ENCODE peak calls at places on chromosomes 12 and 14, in eight cellular contexts. N, A, R, O, P, Y, V and G are unnamed samples.
A peak's percentile ranks its signal among the peaks of the same experiment; 100 is the strongest.

GRCh38 chr12:10235761-10236631 is 23.3 kb downstream of the GABARAPL1 start:
- DNase-seq in N (peak; percentile 29), A (no peak), R (peak; percentile 12), O (peak; percentile 32), P (peak; percentile 41), Y (peak; percentile 33), V (peak; percentile 43), G (peak; percentile 13)

GRCh38 chr12:93786669-93787397 is 109.7 kb downstream of the CRADD start:
- DNase-seq in N (peak; percentile 38), A (no peak), R (no peak), O (no peak), P (no peak), Y (no peak), V (peak; percentile 24), G (no peak)

GRCh38 chr12:69523433-69524330 is 53.5 kb downstream of the FRS2 start:
- DNase-seq in N (no peak), A (no peak), R (no peak), O (no peak), P (no peak), Y (no peak), V (no peak), G (no peak)

GRCh38 chr12:34399631-34400422 is 377.5 kb downstream of the ALG10 start:
- DNase-seq in N (no peak), A (no peak), R (no peak), O (no peak), P (no peak), Y (no peak), V (no peak), G (no peak)

GRCh38 chr14:94051115-94051514 is 25.0 kb downstream of the OTUB2 start:
- DNase-seq in N (no peak), A (peak; percentile 69), R (no peak), O (no peak), P (no peak), Y (peak; percentile 48), V (peak; percentile 44), G (no peak)

GRCh38 chr12:78674311-78675085 is 190.1 kb upstream of the SYT1 start:
- DNase-seq in N (peak; percentile 26), A (no peak), R (no peak), O (no peak), P (no peak), Y (peak; percentile 18), V (peak; percentile 43), G (no peak)

GRCh38 chr12:127803545-127803944 is 463.4 kb upstream of the TMEM132C start:
- DNase-seq in N (peak; percentile 65), A (no peak), R (no peak), O (no peak), P (no peak), Y (no peak), V (no peak), G (no peak)

GRCh38 chr14:26598081-26598671 is 343 bp upstream of the NOVA1 start:
- DNase-seq in N (peak; percentile 14), A (peak; percentile 90), R (no peak), O (no peak), P (no peak), Y (peak; percentile 85), V (peak; percentile 85), G (peak; percentile 95)

GRCh38 chr14:64442300-64442988 is 22.9 kb upstream of the AKAP5 start:
- DNase-seq in N (no peak), A (no peak), R (no peak), O (no peak), P (no peak), Y (no peak), V (no peak), G (no peak)

GRCh38 chr12:57549909-57550627 is at the start of gene KIF5A:
- DNase-seq in N (peak; percentile 18), A (no peak), R (peak; percentile 51), O (no peak), P (peak; percentile 39), Y (no peak), V (no peak), G (peak; percentile 55)

GRCh38 chr14:54719406-54719805 is 152.5 kb downstream of the SAMD4A start:
- DNase-seq in N (no peak), A (no peak), R (no peak), O (no peak), P (no peak), Y (no peak), V (no peak), G (no peak)

GRCh38 chr12:98736352-98737326 is 91.5 kb downstream of the APAF1 start:
- DNase-seq in N (peak; percentile 53), A (no peak), R (no peak), O (no peak), P (no peak), Y (peak; percentile 48), V (no peak), G (peak; percentile 80)

GRCh38 chr12:104456950-104457745 is 400 bp downstream of the CHST11 start:
- DNase-seq in N (peak; percentile 85), A (no peak), R (no peak), O (no peak), P (peak; percentile 61), Y (peak; percentile 69), V (peak; percentile 83), G (peak; percentile 62)

GRCh38 chr12:52097045-52097666 is 17.7 kb downstream of the SMIM41 start:
- DNase-seq in N (no peak), A (no peak), R (no peak), O (no peak), P (no peak), Y (no peak), V (no peak), G (no peak)

GRCh38 chr12:46177020-46177419 is 91.8 kb downstream of the SLC38A1 start:
- DNase-seq in N (no peak), A (no peak), R (no peak), O (no peak), P (no peak), Y (no peak), V (no peak), G (no peak)

GRCh38 chr12:77032406-77032805 is 33.0 kb downstream of the E2F7 start:
- DNase-seq in N (peak; percentile 80), A (no peak), R (no peak), O (no peak), P (no peak), Y (peak; percentile 70), V (peak; percentile 96), G (no peak)

GRCh38 chr12:92133166-92133565 is 12.5 kb downstream of the BTG1 start:
- DNase-seq in N (no peak), A (no peak), R (no peak), O (no peak), P (no peak), Y (no peak), V (peak; percentile 17), G (peak; percentile 6)

GRCh38 chr14:89330236-89331002 is 86.6 kb downstream of the FOXN3 start:
- DNase-seq in N (peak; percentile 79), A (no peak), R (no peak), O (no peak), P (no peak), Y (no peak), V (no peak), G (no peak)

GRCh38 chr12:92539966-92540791 is 162.6 kb upstream of the PLEKHG7 start:
- DNase-seq in N (no peak), A (no peak), R (no peak), O (no peak), P (peak; percentile 6), Y (no peak), V (peak; percentile 57), G (no peak)

GRCh38 chr12:124632510-124632909 is 65.1 kb upstream of the NCOR2 start:
- DNase-seq in N (no peak), A (no peak), R (no peak), O (no peak), P (no peak), Y (no peak), V (no peak), G (no peak)

GRCh38 chr12:113007166-113007565 is 28.8 kb downstream of the OAS2 start:
- DNase-seq in N (peak; percentile 98), A (no peak), R (no peak), O (no peak), P (no peak), Y (peak; percentile 94), V (peak; percentile 64), G (no peak)

GRCh38 chr12:115569694-115570093 is 707.8 kb downstream of the MED13L start:
- DNase-seq in N (peak; percentile 54), A (no peak), R (no peak), O (no peak), P (no peak), Y (no peak), V (no peak), G (no peak)

GRCh38 chr12:58640314-58640713 is 280.0 kb downstream of the LRIG3 start:
- DNase-seq in N (peak; percentile 8), A (no peak), R (no peak), O (no peak), P (no peak), Y (no peak), V (no peak), G (no peak)

GRCh38 chr14:21090940-21091663 is 7.4 kb downstream of the ZNF219 start:
- DNase-seq in N (no peak), A (no peak), R (no peak), O (no peak), P (no peak), Y (no peak), V (no peak), G (no peak)

GRCh38 chr14:51436630-51437029 is 196.6 kb downstream of the TMX1 start:
- DNase-seq in N (no peak), A (no peak), R (no peak), O (no peak), P (no peak), Y (no peak), V (no peak), G (no peak)

GRCh38 chr14:70857499-70857895 is 48.2 kb upstream of the MAP3K9 start:
- DNase-seq in N (peak; percentile 38), A (no peak), R (no peak), O (no peak), P (no peak), Y (no peak), V (peak; percentile 32), G (no peak)

GRCh38 chr14:49863483-49864262 is 11.1 kb upstream of the NEMF start:
- DNase-seq in N (no peak), A (no peak), R (no peak), O (no peak), P (peak; percentile 57), Y (no peak), V (peak; percentile 23), G (no peak)

GRCh38 chr12:25715147-25715546 is 162.1 kb upstream of the LMNTD1 start:
- DNase-seq in N (no peak), A (no peak), R (no peak), O (no peak), P (no peak), Y (no peak), V (no peak), G (no peak)

GRCh38 chr12:94207467-94208432 is 59.4 kb downstream of the PLXNC1 start:
- DNase-seq in N (no peak), A (no peak), R (no peak), O (peak; percentile 22), P (peak; percentile 61), Y (no peak), V (no peak), G (no peak)

GRCh38 chr12:12240671-12241345 is 26.0 kb downstream of the LRP6 start:
- DNase-seq in N (no peak), A (peak; percentile 4), R (no peak), O (no peak), P (no peak), Y (no peak), V (no peak), G (peak; percentile 23)

GRCh38 chr14:53953002-53953827 is 3.4 kb downstream of the BMP4 start:
- DNase-seq in N (peak; percentile 68), A (peak; percentile 59), R (no peak), O (no peak), P (no peak), Y (peak; percentile 53), V (peak; percentile 72), G (no peak)

GRCh38 chr12:125424909-125425308 is 359.7 kb downstream of the AACS start:
- DNase-seq in N (no peak), A (no peak), R (no peak), O (no peak), P (no peak), Y (no peak), V (no peak), G (no peak)

GRCh38 chr12:62190921-62191746 is 69.1 kb upstream of the USP15 start:
- DNase-seq in N (no peak), A (no peak), R (no peak), O (no peak), P (peak; percentile 39), Y (no peak), V (peak; percentile 6), G (no peak)

GRCh38 chr14:87450193-87450592 is 542.8 kb downstream of the GALC start:
- DNase-seq in N (no peak), A (no peak), R (no peak), O (no peak), P (no peak), Y (no peak), V (no peak), G (no peak)